ENCODE peak calls at places on chromosomes 1 and 21, in four cellular contexts. W is endothelial cell, C is astrocyte of the cerebellum, G is GM13976. N is an unnamed sample.

GRCh38 chr1:178899402-178899801 is 28.5 kb upstream of the ANGPTL1 start:
- DNase-seq in W (no peak), C (no peak), G (no peak), N (no peak)

GRCh38 chr1:41447995-41448770 is 36.3 kb downstream of the EDN2 start:
- DNase-seq in W (no peak), C (no peak), G (no peak), N (no peak)

GRCh38 chr21:40687625-40688024 is 159.3 kb downstream of the DSCAM start:
- DNase-seq in W (no peak), C (no peak), G (no peak), N (no peak)

GRCh38 chr1:10753279-10753678 is 43.2 kb downstream of the CASZ1 start:
- DNase-seq in W (no peak), C (no peak), G (no peak), N (no peak)

GRCh38 chr1:41041866-41042265 is 20.3 kb upstream of the SLFNL1 start:
- DNase-seq in W (no peak), C (no peak), G (no peak), N (no peak)

GRCh38 chr21:37225440-37225839 is 41.7 kb downstream of the VPS26C start:
- DNase-seq in W (no peak), C (no peak), G (no peak), N (no peak)

GRCh38 chr1:218315638-218316037 is 29.5 kb upstream of the TGFB2 start:
- DNase-seq in W (no peak), C (no peak), G (no peak), N (no peak)

GRCh38 chr1:28983509-28984310 is 69.3 kb downstream of the EPB41 start:
- DNase-seq in W (no peak), C (no peak), G (no peak), N (no peak)

GRCh38 chr1:30384286-30385245 is 338.8 kb downstream of the MATN1 start:
- DNase-seq in W (no peak), C (no peak), G (no peak), N (no peak)

GRCh38 chr21:25938673-25939395 is 204.1 kb downstream of the GABPA start:
- DNase-seq in W (no peak), C (no peak), G (no peak), N (no peak)

GRCh38 chr1:211723273-211723672 is 47.9 kb upstream of the NEK2 start:
- DNase-seq in W (no peak), C (no peak), G (no peak), N (no peak)

GRCh38 chr21:43911935-43912487 is 47.0 kb downstream of the AGPAT3 start:
- DNase-seq in W (no peak), C (no peak), G (no peak), N (no peak)

GRCh38 chr1:161816201-161816600 is 50.1 kb downstream of the ATF6 start:
- DNase-seq in W (no peak), C (peak; percentile 18), G (no peak), N (no peak)

GRCh38 chr1:74534241-74534640 is 21.8 kb upstream of the LRRC53 start:
- DNase-seq in W (no peak), C (peak; percentile 69), G (no peak), N (peak; percentile 2)

GRCh38 chr1:106926748-106927582 is 129.5 kb upstream of the PRMT6 start:
- DNase-seq in W (no peak), C (no peak), G (no peak), N (no peak)

GRCh38 chr1:159122005-159122621 is 45.5 kb upstream of the AIM2 start:
- DNase-seq in W (no peak), C (peak; percentile 32), G (peak; percentile 45), N (no peak)

GRCh38 chr21:45140346-45140940 is 66.1 kb downstream of the ADARB1 start:
- DNase-seq in W (peak; percentile 80), C (peak; percentile 92), G (peak; percentile 88), N (peak; percentile 86)

GRCh38 chr21:15014220-15014619 is 50.6 kb downstream of the NRIP1 start:
- DNase-seq in W (no peak), C (no peak), G (no peak), N (no peak)

GRCh38 chr1:32172621-32173245 is 6.7 kb upstream of the TXLNA start:
- DNase-seq in W (no peak), C (no peak), G (no peak), N (no peak)

GRCh38 chr1:215076312-215076711 is 6.2 kb upstream of the KCNK2 start:
- DNase-seq in W (peak; percentile 49), C (peak; percentile 38), G (peak; percentile 15), N (no peak)

GRCh38 chr1:202293620-202294019 is 48.1 kb downstream of the UBE2T start:
- DNase-seq in W (no peak), C (no peak), G (no peak), N (no peak)

GRCh38 chr1:9416506-9416905 is 122.8 kb upstream of the SLC25A33 start:
- DNase-seq in W (no peak), C (no peak), G (no peak), N (no peak)

GRCh38 chr1:85576642-85577420 is 3.7 kb upstream of the CCN1 start:
- DNase-seq in W (peak; percentile 93), C (no peak), G (peak; percentile 87), N (peak; percentile 80)

GRCh38 chr1:169892176-169892818 is 1.4 kb downstream of the SCYL3 start:
- DNase-seq in W (no peak), C (no peak), G (no peak), N (no peak)

GRCh38 chr21:45868488-45868887 is 113.1 kb upstream of the COL6A1 start:
- DNase-seq in W (no peak), C (no peak), G (no peak), N (no peak)

GRCh38 chr1:68372487-68372886 is 77.3 kb downstream of the RPE65 start:
- DNase-seq in W (no peak), C (no peak), G (no peak), N (no peak)

GRCh38 chr1:8014381-8014988 is 11.6 kb downstream of the ERRFI1 start:
- DNase-seq in W (no peak), C (no peak), G (no peak), N (no peak)

GRCh38 chr1:59814180-59814900 is 409 bp upstream of the HOOK1 start:
- DNase-seq in W (peak; percentile 74), C (no peak), G (peak; percentile 94), N (no peak)

GRCh38 chr1:224213438-224214119 is 30.5 kb downstream of the DEGS1 start:
- DNase-seq in W (no peak), C (no peak), G (no peak), N (no peak)

GRCh38 chr1:246032111-246032551 is 474.9 kb downstream of the SMYD3 start:
- DNase-seq in W (no peak), C (no peak), G (no peak), N (no peak)

DNA sequence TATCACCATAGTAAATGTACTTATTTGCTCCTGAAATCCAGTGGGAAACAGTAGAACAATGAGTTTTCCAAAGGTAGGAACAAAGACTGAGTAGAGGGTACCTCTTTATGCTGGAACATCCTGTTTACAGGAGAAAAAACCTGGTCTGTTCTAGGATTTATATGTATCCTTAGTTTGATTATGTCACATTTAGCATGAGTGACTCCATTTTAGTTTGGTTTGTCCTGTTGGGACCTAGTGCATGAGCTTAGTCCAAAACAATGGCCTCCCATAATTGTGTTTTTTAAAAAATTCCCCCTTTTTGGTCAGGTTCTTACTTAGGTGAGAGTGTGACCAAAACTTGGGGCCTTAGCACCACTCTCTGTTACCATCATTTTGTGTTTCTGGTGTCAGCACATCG is 3.5 kb upstream of the MRPL55 start:
- DNase-seq in W (no peak), C (no peak), G (no peak), N (no peak)
- TF ChIP-seq CTCF in W (no peak), C (no peak), G (no peak), N (no peak)

GRCh38 chr1:25797939-25798338 is 2.1 kb upstream of the SELENON start:
- DNase-seq in W (peak; percentile 68), C (no peak), G (no peak), N (no peak)
- TF ChIP-seq CTCF in W (peak; percentile 43), C (peak; percentile 48), G (no peak), N (peak; percentile 52)

DNA sequence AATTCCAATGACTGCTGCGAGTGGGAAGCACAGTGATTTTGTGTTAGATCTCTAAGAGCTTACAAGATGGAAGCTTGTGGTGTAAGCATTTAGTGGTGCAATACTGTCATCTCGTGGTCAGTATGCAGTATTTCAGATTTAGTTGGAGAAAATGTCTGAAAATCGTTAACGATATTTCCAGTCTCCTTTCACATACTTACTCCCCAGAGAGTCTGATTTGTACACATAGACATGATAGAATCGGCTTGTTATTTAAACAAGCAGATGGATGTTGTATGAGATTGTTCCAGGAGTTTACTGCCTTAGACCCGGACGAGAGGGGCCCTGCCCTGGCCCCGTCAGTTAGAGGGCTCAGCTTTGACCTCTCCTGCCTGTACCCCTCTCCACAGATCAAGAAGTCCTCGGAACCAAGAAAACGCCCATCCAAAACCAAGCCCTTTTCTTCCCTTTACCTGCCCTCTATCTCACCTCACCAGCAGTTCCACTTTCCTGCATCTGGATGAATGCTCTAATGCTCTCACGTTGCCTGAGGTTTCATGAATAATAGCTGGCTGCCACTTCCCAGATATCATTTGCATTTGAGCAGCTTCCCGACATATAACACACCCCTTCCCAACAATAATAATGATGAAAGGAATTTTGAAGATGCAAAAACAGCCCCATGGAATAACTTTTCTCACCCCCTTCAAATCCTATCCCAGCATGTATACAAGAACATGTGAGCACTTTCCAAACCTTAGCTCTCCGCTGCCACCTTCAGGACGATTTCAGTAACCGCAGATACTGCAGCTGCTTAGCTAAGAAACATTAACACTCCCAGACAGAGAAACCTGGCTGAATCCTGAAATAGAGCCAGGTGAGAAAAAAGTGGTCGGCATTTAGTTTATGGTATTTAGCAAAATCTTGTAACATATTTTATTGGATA is 247.3 kb downstream of the LTN1 start:
- DNase-seq in W (peak; percentile 74), C (peak; percentile 88), G (peak; percentile 41), N (peak; percentile 81)
- TF ChIP-seq CTCF in W (peak; percentile 72), C (peak; percentile 82), G (peak; percentile 81), N (peak; percentile 85)

GRCh38 chr1:156584813-156585212 is 5.3 kb downstream of the TTC24 start:
- DNase-seq in W (no peak), C (no peak), G (peak; percentile 54), N (no peak)
- TF ChIP-seq CTCF in W (no peak), C (peak; percentile 27), G (peak; percentile 33), N (no peak)

DNA sequence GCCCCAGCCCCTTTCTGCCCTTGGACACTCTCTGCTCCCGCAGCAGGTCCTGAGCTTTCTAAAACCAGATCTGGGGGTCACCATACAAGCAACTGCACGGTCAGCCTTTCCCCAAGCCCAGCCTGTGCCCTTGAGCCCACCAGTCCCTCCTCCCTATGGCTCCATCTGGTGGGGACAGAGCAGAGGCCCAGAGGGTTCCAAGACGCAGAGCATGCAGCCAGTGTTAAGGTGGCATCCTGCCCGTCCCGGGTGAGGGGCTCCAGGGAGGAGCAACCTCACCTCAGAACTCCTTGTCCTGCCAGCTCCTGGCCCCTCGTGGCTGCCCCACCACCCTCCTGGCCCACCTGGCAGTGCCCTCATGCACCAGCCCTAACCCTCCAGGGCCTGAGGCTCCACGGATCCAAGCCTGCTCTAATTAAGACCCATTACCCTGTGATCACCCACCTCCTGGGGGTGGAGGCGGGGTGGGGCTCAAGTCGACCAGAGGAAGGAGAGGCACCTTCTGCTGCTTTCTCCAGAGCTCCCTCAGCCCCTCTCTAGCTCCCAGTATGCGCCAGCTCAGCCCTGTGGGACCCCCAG is 8.5 kb downstream of the CHD5 start:
- DNase-seq in W (peak; percentile 60), C (no peak), G (no peak), N (no peak)
- TF ChIP-seq CTCF in W (no peak), C (peak; percentile 42), G (no peak), N (peak; percentile 45)